ENCODE peak calls at places on chromosomes 7 and 10, in four cellular contexts. F is mesenchymal stem cell, I is HCT116, Y is spleen. C is an unnamed sample.

GRCh38 chr10:4691776-4692175 is 134.2 kb upstream of the AKR1E2 start:
- DNase-seq in F (peak; percentile 51), I (no peak), Y (no peak), C (peak; percentile 80)

GRCh38 chr7:1459930-1460756 is 873 bp upstream of the MICALL2 start:
- DNase-seq in F (peak; percentile 63), I (no peak), Y (peak; percentile 86), C (no peak)

GRCh38 chr7:92695308-92696261 is 105.4 kb upstream of the FAM133B start:
- DNase-seq in F (peak; percentile 95), I (peak; percentile 82), Y (no peak), C (peak; percentile 94)

GRCh38 chr7:6453737-6454136 is 6.0 kb upstream of the DAGLB start:
- DNase-seq in F (peak; percentile 82), I (peak; percentile 77), Y (no peak), C (peak; percentile 52)

GRCh38 chr7:44073664-44074348 is 8.4 kb upstream of the PGAM2 start:
- DNase-seq in F (no peak), I (no peak), Y (peak; percentile 98), C (no peak)

GRCh38 chr10:93465806-93466675 is 16.1 kb downstream of the MYOF start:
- DNase-seq in F (peak; percentile 97), I (peak; percentile 90), Y (no peak), C (peak; percentile 95)

GRCh38 chr7:138546064-138546619 is 86.1 kb downstream of the TRIM24 start:
- DNase-seq in F (no peak), I (no peak), Y (no peak), C (no peak)

GRCh38 chr10:7697304-7697822 is 5.8 kb upstream of the ITIH2 start:
- DNase-seq in F (no peak), I (no peak), Y (no peak), C (no peak)

GRCh38 chr7:38027884-38028455 is 107.5 kb downstream of the EPDR1 start:
- DNase-seq in F (no peak), I (no peak), Y (no peak), C (no peak)

GRCh38 chr7:144713850-144714249 is 122.0 kb downstream of the TPK1 start:
- DNase-seq in F (no peak), I (no peak), Y (no peak), C (no peak)

GRCh38 chr7:49001610-49002033 is 77.3 kb downstream of the CDC14C start:
- DNase-seq in F (no peak), I (no peak), Y (no peak), C (no peak)

GRCh38 chr10:43045246-43045621 is 31.6 kb upstream of the RET start:
- DNase-seq in F (no peak), I (no peak), Y (peak; percentile 72), C (no peak)

GRCh38 chr7:32062150-32062549 is 8.1 kb downstream of the PDE1C start:
- DNase-seq in F (peak; percentile 65), I (peak; percentile 23), Y (no peak), C (peak; percentile 35)

GRCh38 chr7:55094122-55094690 is 75.4 kb downstream of the EGFR start:
- DNase-seq in F (no peak), I (no peak), Y (no peak), C (no peak)

GRCh38 chr10:114404171-114405010 is at the start of gene AFAP1L2:
- DNase-seq in F (no peak), I (no peak), Y (no peak), C (peak; percentile 32)

GRCh38 chr10:90319188-90319914 is 538.5 kb downstream of the HTR7 start:
- DNase-seq in F (peak; percentile 87), I (peak; percentile 96), Y (no peak), C (peak; percentile 91)

GRCh38 chr7:2717293-2717904 is 29.4 kb downstream of the AMZ1 start:
- DNase-seq in F (peak; percentile 86), I (no peak), Y (peak; percentile 83), C (peak; percentile 77)

GRCh38 chr7:82362129-82362528 is 81.4 kb downstream of the CACNA2D1 start:
- DNase-seq in F (no peak), I (no peak), Y (no peak), C (peak; percentile 81)

GRCh38 chr10:115914475-115914874 is 358.5 kb downstream of the GFRA1 start:
- DNase-seq in F (no peak), I (no peak), Y (no peak), C (no peak)

GRCh38 chr7:18347170-18347569 is 148.4 kb upstream of the HDAC9 start:
- DNase-seq in F (no peak), I (no peak), Y (no peak), C (no peak)

GRCh38 chr7:107989618-107990373 is 13.2 kb downstream of the LAMB1 start:
- DNase-seq in F (peak; percentile 75), I (no peak), Y (no peak), C (peak; percentile 67)

GRCh38 chr10:75544923-75545322 is 113.5 kb downstream of the LRMDA start:
- DNase-seq in F (no peak), I (no peak), Y (no peak), C (no peak)

GRCh38 chr7:123725586-123726171 is 23.1 kb downstream of the WASL start:
- DNase-seq in F (no peak), I (no peak), Y (no peak), C (no peak)

GRCh38 chr7:74101061-74101681 is 17.6 kb downstream of the LIMK1 start:
- DNase-seq in F (no peak), I (no peak), Y (no peak), C (no peak)

GRCh38 chr7:39825391-39825790 is 124.7 kb upstream of the CDK13 start:
- DNase-seq in F (no peak), I (no peak), Y (no peak), C (no peak)

GRCh38 chr10:91856637-91857036 is 52.6 kb downstream of the FGFBP3 start:
- DNase-seq in F (peak; percentile 14), I (peak; percentile 3), Y (no peak), C (no peak)

DNA sequence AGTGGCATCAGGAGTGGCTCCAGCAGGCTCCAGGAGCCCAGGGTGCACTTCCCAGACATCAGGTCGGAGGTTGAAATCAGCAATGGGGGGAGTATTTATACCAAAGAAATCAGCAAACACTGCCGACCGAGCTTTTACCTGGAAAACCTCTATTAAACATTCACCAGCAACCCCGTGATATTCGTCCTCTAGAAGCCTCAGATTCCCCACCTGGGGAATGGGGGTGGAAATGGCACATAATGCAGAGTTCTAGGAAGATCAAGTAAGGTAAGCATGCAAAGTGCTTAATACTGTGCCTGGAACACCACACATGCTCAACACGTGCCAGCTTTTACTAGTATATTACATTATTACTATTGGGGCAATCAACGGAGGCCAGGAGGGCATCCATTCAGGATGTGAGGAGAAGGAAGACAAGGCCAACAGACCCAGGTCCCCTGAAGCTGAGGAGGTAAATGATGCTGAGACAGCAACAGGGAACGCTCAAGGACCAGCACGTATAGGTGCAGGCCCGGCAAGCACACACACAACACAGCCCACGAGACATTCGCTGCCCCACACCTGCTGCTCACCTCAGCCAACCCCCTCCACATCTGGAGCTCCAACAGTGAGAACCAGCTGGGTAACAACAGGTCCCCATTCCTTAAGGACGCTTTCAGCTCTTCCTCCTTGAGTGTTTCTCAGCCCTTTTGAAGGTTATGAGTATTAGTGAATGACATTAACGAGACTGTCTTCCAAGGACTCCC is 125.5 kb downstream of the TNS3 start:
- DNase-seq in F (no peak), I (no peak), Y (no peak), C (no peak)
- H3K4me1 ChIP-seq in F (peaks cover 40% of the 10 kb centered on the region), I (peaks cover 12% of the 10 kb centered on the region), Y (peaks cover 26% of the 10 kb centered on the region), C (peaks cover 61% of the 10 kb centered on the region)

DNA sequence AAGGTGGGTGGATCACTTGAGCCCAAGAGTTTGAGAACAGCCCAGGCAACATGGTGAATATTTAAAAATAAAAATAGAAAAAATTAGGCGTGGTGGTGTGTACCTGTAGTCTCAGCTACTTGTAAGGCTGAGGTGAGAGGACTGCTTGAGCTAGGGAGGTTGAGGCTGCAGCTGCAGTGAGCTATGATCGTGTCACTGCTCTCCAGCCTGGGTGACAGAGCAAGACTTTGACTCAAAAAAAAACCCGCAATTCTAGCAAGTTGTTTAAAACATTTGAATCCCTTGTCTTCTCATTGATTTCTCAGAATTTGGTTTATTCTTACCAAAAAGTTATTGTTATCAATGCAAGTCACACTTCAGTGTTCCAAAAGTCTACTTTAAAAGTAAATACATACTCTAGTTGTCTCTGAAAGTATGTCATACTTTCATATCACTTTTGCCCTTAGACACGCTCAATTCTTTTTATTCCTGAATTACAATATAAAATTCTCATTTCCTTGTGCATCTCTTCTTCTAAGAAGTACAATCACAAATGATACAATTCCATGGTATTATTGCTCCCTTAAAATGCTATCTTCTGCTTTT is 6.3 kb downstream of the EPC1 start:
- DNase-seq in F (no peak), I (no peak), Y (no peak), C (no peak)
- H3K4me1 ChIP-seq in F (peaks cover 4% of the 10 kb centered on the region), I (peaks cover 7% of the 10 kb centered on the region), Y (peaks cover 70% of the 10 kb centered on the region), C (peaks cover 2% of the 10 kb centered on the region)

DNA sequence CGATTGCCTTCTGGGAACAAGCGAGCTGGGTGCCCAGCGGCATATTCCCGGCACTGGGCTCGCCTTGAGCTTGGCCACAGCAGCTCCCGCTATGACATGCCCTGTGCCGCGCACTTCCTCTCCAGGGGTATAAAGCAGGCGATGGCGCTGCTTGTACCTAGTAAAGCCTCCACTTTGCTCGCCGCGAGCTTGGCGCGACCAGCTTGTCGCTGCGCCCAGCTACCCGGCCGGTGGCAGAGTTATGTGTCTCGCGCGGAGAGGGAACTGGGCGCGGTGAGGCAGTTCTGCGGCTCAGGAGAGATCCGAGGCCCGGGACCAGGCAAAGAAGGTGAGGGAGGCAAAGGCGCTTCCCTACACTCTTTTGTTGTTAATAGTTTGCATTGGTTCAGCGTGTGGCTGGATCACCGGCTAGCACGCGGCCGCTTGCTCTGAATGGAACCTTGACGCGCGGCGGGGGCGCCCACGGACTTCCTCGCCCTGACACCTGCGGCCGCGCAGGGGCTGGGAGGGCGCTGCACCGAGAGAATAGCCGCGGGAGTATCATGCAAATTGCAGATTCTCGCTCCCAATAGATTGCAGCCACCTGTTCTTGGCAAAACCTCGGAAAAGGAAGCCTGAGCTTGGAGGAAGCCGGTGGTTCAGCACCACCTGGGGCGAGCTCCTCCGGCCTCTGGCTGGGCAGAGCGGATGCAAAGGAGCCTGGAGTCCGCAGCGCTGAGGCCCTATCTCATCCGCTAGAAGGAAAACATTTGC is 3.0 kb upstream of the BUB3 start:
- DNase-seq in F (peak; percentile 29), I (no peak), Y (peak; percentile 82), C (peak; percentile 25)
- H3K4me1 ChIP-seq in F (peaks cover 35% of the 10 kb centered on the region), I (peaks cover 17% of the 10 kb centered on the region), Y (peaks cover 55% of the 10 kb centered on the region), C (no peaks in the 10 kb centered on the region)

GRCh38 chr10:110865184-110865803 is 6.4 kb upstream of the PDCD4 start:
- DNase-seq in F (no peak), I (no peak), Y (no peak), C (peak; percentile 70)
- H3K4me1 ChIP-seq in F (no peaks in the 10 kb centered on the region), I (peaks cover 20% of the 10 kb centered on the region), Y (peaks cover 85% of the 10 kb centered on the region), C (peaks cover 3% of the 10 kb centered on the region)

GRCh38 chr7:131111792-131112191 is 215.9 kb upstream of the MKLN1 start:
- DNase-seq in F (no peak), I (no peak), Y (no peak), C (no peak)
- H3K4me1 ChIP-seq in F (peaks cover 4% of the 10 kb centered on the region), I (peaks cover 37% of the 10 kb centered on the region), Y (peaks cover 27% of the 10 kb centered on the region), C (peaks cover 11% of the 10 kb centered on the region)

DNA sequence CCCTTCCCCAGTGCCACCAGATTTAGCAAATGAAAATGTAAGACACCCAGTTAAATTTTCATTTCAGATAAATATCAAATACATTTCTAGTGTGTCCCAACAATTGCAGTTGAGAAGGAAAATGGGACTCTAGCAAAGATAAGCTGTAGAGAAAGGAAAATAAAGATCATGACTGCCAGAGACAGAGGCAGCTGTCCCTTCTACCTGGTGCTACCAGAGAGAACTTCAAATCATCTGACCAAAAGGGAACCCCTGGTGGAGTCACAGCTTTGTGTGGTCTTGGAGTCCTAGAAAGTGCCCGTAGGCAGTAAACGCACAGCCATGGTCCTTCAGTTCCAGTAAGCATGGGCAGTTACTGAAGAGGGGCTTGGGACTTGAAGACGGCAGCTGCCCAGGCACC is 14.5 kb downstream of the GSDME start:
- DNase-seq in F (no peak), I (no peak), Y (no peak), C (no peak)
- H3K4me1 ChIP-seq in F (peaks cover 14% of the 10 kb centered on the region), I (peaks cover 6% of the 10 kb centered on the region), Y (no peaks in the 10 kb centered on the region), C (peaks cover 2% of the 10 kb centered on the region)

GRCh38 chr10:71736570-71737355 is 17.2 kb upstream of the C10orf105 start:
- DNase-seq in F (no peak), I (no peak), Y (no peak), C (no peak)
- H3K4me1 ChIP-seq in F (no peaks in the 10 kb centered on the region), I (peaks cover 19% of the 10 kb centered on the region), Y (peaks cover 40% of the 10 kb centered on the region), C (peaks cover 2% of the 10 kb centered on the region)

C was measured in fibroblast of lung.